ENCODE peak calls at places on chromosomes 5 and 9, in eight cellular contexts. N is NCI-H446; Y is mesothelial cell of epicardium; D is HT1080; C is upper lobe of right lung; Q is body of pancreas; B is NCI-H1105 treated with DMSO at 0.1 percent for 48 hours; I is effector memory CD8-positive, alpha-beta T cell. H is an unnamed sample.

GRCh38 chr9:134166374-134166773 is 2.0 kb upstream of the RNU6ATAC start:
- DNase-seq in N (no peak), Y (no peak), D (no peak), C (no peak), Q (no peak), B (no peak), I (no peak), H (no peak)

GRCh38 chr9:13110766-13111400 is 168.6 kb downstream of the MPDZ start:
- DNase-seq in N (peak), Y (no peak), D (no peak), C (no peak), Q (peak), B (peak), I (no peak), H (peak)

GRCh38 chr5:102341918-102342317 is 45.8 kb upstream of the SLCO4C1 start:
- DNase-seq in N (peak), Y (no peak), D (no peak), C (no peak), Q (no peak), B (peak), I (no peak), H (peak)

GRCh38 chr5:136799806-136800372 is 434.5 kb upstream of the TRPC7 start:
- DNase-seq in N (no peak), Y (no peak), D (no peak), C (no peak), Q (no peak), B (no peak), I (no peak), H (no peak)

GRCh38 chr5:62333250-62333800 is 27.3 kb downstream of the KIF2A start:
- DNase-seq in N (no peak), Y (no peak), D (no peak), C (no peak), Q (no peak), B (no peak), I (no peak), H (no peak)

GRCh38 chr9:104826911-104827310 is 63.0 kb downstream of the NIPSNAP3B start:
- DNase-seq in N (no peak), Y (no peak), D (no peak), C (no peak), Q (no peak), B (no peak), I (no peak), H (no peak)

GRCh38 chr5:147515269-147515668 is 5.4 kb upstream of the DPYSL3 start:
- DNase-seq in N (no peak), Y (no peak), D (no peak), C (no peak), Q (no peak), B (no peak), I (no peak), H (no peak)

GRCh38 chr9:95989304-95989703 is 113.8 kb downstream of the ERCC6L2 start:
- DNase-seq in N (no peak), Y (no peak), D (no peak), C (no peak), Q (no peak), B (no peak), I (no peak), H (no peak)

GRCh38 chr5:143258559-143259253 is 144.8 kb downstream of the NR3C1 start:
- DNase-seq in N (no peak), Y (no peak), D (peak), C (no peak), Q (no peak), B (no peak), I (no peak), H (no peak)

H was measured in NCI-H1694 treated with DMSO at 0.1 percent for 48 hours.